ENCODE peak calls at places on chromosome 4, in eight cellular contexts. X is Kasumi-1; F is substantia nigra; Q is mesothelial cell of epicardium; N is ELR; D is ascending aorta; W is natural killer cell treated with Interleukin-12 subunit alpha and Interleukin-12 subunit beta and Interleukin-15 and Interleukin-18, amount 100 ng/mL, for 72 hours; L is GM13976. G is an unnamed sample.

GRCh38 chr4:174521800-174522182 is 497 bp downstream of the HPGD start:
- DNase-seq in X (no peak), Q (peak; percentile 42), N (no peak), F (no peak), D (no peak), W (no peak), L (no peak), G (no peak)

GRCh38 chr4:77819409-77819835 is 254 bp upstream of the CNOT6L start:
- DNase-seq in Q (peak; percentile 76), L (no peak), F (no peak), W (peak; percentile 88), X (no peak), D (no peak), N (peak; percentile 36), G (no peak)

GRCh38 chr4:186669159-186669720 is 54.4 kb downstream of the FAT1 start:
- DNase-seq in Q (no peak), L (no peak), D (no peak), W (no peak), N (peak; percentile 64), F (no peak), X (peak; percentile 53), G (no peak)

GRCh38 chr4:105433421-105433820 is 40.4 kb downstream of the PPA2 start:
- DNase-seq in N (no peak), F (no peak), L (no peak), D (no peak), W (no peak), X (no peak), Q (no peak), G (no peak)

GRCh38 chr4:84366111-84366510 is 133.0 kb downstream of the NKX6-1 start:
- DNase-seq in N (no peak), W (no peak), D (no peak), X (no peak), F (no peak), Q (no peak), L (no peak), G (no peak)

GRCh38 chr4:2096073-2096609 is 37.0 kb downstream of the NAT8L start:
- DNase-seq in F (no peak), X (no peak), D (no peak), N (peak; percentile 18), L (no peak), W (no peak), Q (no peak), G (no peak)

GRCh38 chr4:100299019-100299418 is 108.8 kb upstream of the DDIT4L start:
- DNase-seq in L (no peak), Q (no peak), X (no peak), W (no peak), N (peak; percentile 88), F (no peak), D (peak; percentile 67), G (no peak)

GRCh38 chr4:183348706-183349659 is 26.8 kb upstream of the CLDN24 start:
- DNase-seq in Q (no peak), W (peak; percentile 75), N (peak; percentile 97), X (no peak), F (no peak), L (no peak), D (no peak), G (no peak)

GRCh38 chr4:153152453-153153338 is 51.5 kb upstream of the TRIM2 start:
- DNase-seq in W (no peak), F (peak; percentile 33), X (peak; percentile 24), L (peak; percentile 50), N (peak; percentile 33), D (peak; percentile 71), Q (peak; percentile 57), G (no peak)

GRCh38 chr4:76194325-76194724 is 19.3 kb downstream of the SCARB2 start:
- DNase-seq in D (peak; percentile 77), N (peak; percentile 96), W (no peak), Q (no peak), X (no peak), L (no peak), F (no peak), G (no peak)

GRCh38 chr4:98491862-98492554 is 166.4 kb downstream of the TSPAN5 start:
- DNase-seq in L (no peak), D (no peak), W (no peak), N (no peak), X (no peak), Q (no peak), F (no peak), G (no peak)

GRCh38 chr4:35734381-35735098 is 509.8 kb downstream of the ARAP2 start:
- DNase-seq in Q (no peak), N (no peak), X (no peak), F (no peak), D (no peak), W (no peak), L (no peak), G (no peak)

GRCh38 chr4:92265798-92266197 is 38.0 kb upstream of the GRID2 start:
- DNase-seq in F (no peak), L (no peak), D (no peak), Q (no peak), X (no peak), W (no peak), N (no peak), G (no peak)

GRCh38 chr4:110514889-110515479 is 39.0 kb downstream of the ENPEP start:
- DNase-seq in F (no peak), W (no peak), Q (no peak), X (peak; percentile 73), N (peak; percentile 66), L (no peak), D (no peak), G (no peak)

GRCh38 chr4:108651068-108651794 is 832 bp downstream of the OSTC start:
- DNase-seq in L (no peak), N (peak; percentile 71), Q (no peak), W (no peak), X (peak; percentile 84), F (no peak), D (no peak), G (no peak)

GRCh38 chr4:183492791-183493221 is 12.1 kb upstream of the ING2 start:
- DNase-seq in W (no peak), N (peak; percentile 94), F (no peak), D (no peak), X (no peak), L (no peak), Q (no peak), G (no peak)

GRCh38 chr4:72522440-72522839 is 46.6 kb downstream of the ADAMTS3 start:
- DNase-seq in F (no peak), N (no peak), L (no peak), D (no peak), Q (no peak), X (no peak), W (no peak), G (no peak)

GRCh38 chr4:121034010-121034409 is 38.3 kb downstream of the NDNF start:
- DNase-seq in N (no peak), X (peak; percentile 20), L (no peak), Q (no peak), F (no peak), W (no peak), D (no peak), G (no peak)

GRCh38 chr4:3212391-3213100 is 36.4 kb upstream of the MSANTD1 start:
- DNase-seq in N (no peak), D (no peak), F (no peak), W (no peak), L (no peak), X (no peak), Q (no peak), G (no peak)

GRCh38 chr4:113328514-113328913 is 279.1 kb downstream of the ANK2 start:
- DNase-seq in Q (no peak), L (no peak), W (no peak), F (no peak), X (peak; percentile 10), D (no peak), N (peak; percentile 21), G (no peak)

GRCh38 chr4:176270669-176271068 is 1.6 kb upstream of the ASB5 start:
- DNase-seq in L (no peak), X (no peak), D (no peak), F (no peak), Q (no peak), N (peak; percentile 99), W (no peak), G (no peak)

GRCh38 chr4:105698607-105699006 is 9.9 kb downstream of the INTS12 start:
- DNase-seq in X (no peak), L (no peak), N (no peak), D (no peak), Q (no peak), W (no peak), F (no peak), G (no peak)

GRCh38 chr4:113869743-113870375 is 108.3 kb upstream of the CAMK2D start:
- DNase-seq in L (peak; percentile 33), X (no peak), W (peak; percentile 64), N (peak; percentile 58), D (peak; percentile 74), F (no peak), Q (no peak), G (no peak)

GRCh38 chr4:41185614-41186609 is 28.4 kb downstream of the APBB2 start:
- DNase-seq in D (no peak), L (no peak), Q (no peak), F (no peak), W (no peak), N (no peak), X (no peak), G (no peak)

GRCh38 chr4:141302926-141303325 is 82.2 kb downstream of the ZNF330 start:
- DNase-seq in Q (no peak), N (no peak), L (no peak), X (no peak), F (no peak), D (no peak), W (no peak), G (no peak)

GRCh38 chr4:83013931-83014330 is 3.3 kb upstream of the LIN54 start:
- DNase-seq in L (no peak), F (no peak), D (no peak), Q (no peak), W (no peak), N (no peak), X (no peak), G (no peak)

GRCh38 chr4:139670765-139671164 is 5.1 kb downstream of the MGST2 start:
- DNase-seq in D (no peak), W (no peak), L (no peak), X (no peak), F (no peak), Q (no peak), N (no peak), G (no peak)

GRCh38 chr4:20565075-20565721 is 135.1 kb upstream of the PACRGL start:
- DNase-seq in N (no peak), Q (no peak), L (no peak), D (no peak), F (no peak), W (no peak), X (no peak), G (no peak)

GRCh38 chr4:56804551-56804950 is 16.9 kb downstream of the SPINK2 start:
- DNase-seq in X (peak; percentile 69), L (no peak), Q (no peak), W (no peak), F (no peak), N (no peak), D (no peak), G (no peak)

GRCh38 chr4:112060212-112060611 is 85.0 kb upstream of the FAM241A start:
- DNase-seq in W (no peak), D (no peak), X (peak; percentile 77), L (peak; percentile 32), Q (no peak), N (peak; percentile 71), F (no peak), G (no peak)

GRCh38 chr4:27638163-27638915 is 777.7 kb downstream of the STIM2 start:
- DNase-seq in W (no peak), Q (no peak), L (no peak), F (no peak), N (peak; percentile 69), D (no peak), X (no peak), G (no peak)

GRCh38 chr4:24433515-24434192 is 150.7 kb downstream of the DHX15 start:
- DNase-seq in D (no peak), X (no peak), W (no peak), L (no peak), F (no peak), N (no peak), Q (no peak), G (no peak)

GRCh38 chr4:12615822-12616221 is 868.3 kb downstream of the RAB28 start:
- DNase-seq in Q (no peak), D (no peak), X (no peak), F (no peak), L (no peak), W (no peak), N (no peak), G (no peak)

GRCh38 chr4:126899382-126899801 is 733.4 kb upstream of the INTU start:
- DNase-seq in W (no peak), D (peak; percentile 76), F (no peak), X (no peak), N (peak; percentile 11), Q (no peak), L (no peak), G (no peak)

G was measured in esophagus squamous epithelium.